ENCODE peak calls at places on chromosome X, in five cellular contexts. One of them, this sample, is unnamed.

GRCh38 chrX:136750364-136750763 is 30.4 kb downstream of the ARHGEF6 start:
- DNase-seq in HL-60: no peak
- DNase-seq in germinal center: no peak
- DNase-seq in cardiac fibroblast: no peak
- DNase-seq in EH: no peak
- DNase-seq in this sample: no peak

GRCh38 chrX:56789518-56790070 is 60.6 kb downstream of the NBDY start:
- DNase-seq in germinal center: no peak
- DNase-seq in EH: no peak
- DNase-seq in HL-60: no peak
- DNase-seq in cardiac fibroblast: no peak
- DNase-seq in this sample: no peak

GRCh38 chrX:14717949-14718348 is 154.9 kb downstream of the FANCB start:
- DNase-seq in EH: no peak
- DNase-seq in HL-60: no peak
- DNase-seq in cardiac fibroblast: no peak
- DNase-seq in germinal center: no peak
- DNase-seq in this sample: no peak

GRCh38 chrX:149721778-149722177 is 9.9 kb downstream of the MAGEA11 start:
- DNase-seq in germinal center: no peak
- DNase-seq in EH: no peak
- DNase-seq in HL-60: no peak
- DNase-seq in cardiac fibroblast: no peak
- DNase-seq in this sample: no peak

GRCh38 chrX:54482839-54483593 is 13.0 kb downstream of the FGD1 start:
- DNase-seq in cardiac fibroblast: peak
- DNase-seq in EH: peak
- DNase-seq in germinal center: no peak
- DNase-seq in HL-60: no peak
- DNase-seq in this sample: no peak

GRCh38 chrX:79259073-79259689 is 108.0 kb downstream of the ITM2A start:
- DNase-seq in EH: no peak
- DNase-seq in germinal center: peak
- DNase-seq in cardiac fibroblast: peak
- DNase-seq in HL-60: peak
- DNase-seq in this sample: peak

GRCh38 chrX:105191878-105192277 is 28.6 kb downstream of the TEX13A start:
- DNase-seq in germinal center: no peak
- DNase-seq in cardiac fibroblast: peak
- DNase-seq in EH: no peak
- DNase-seq in HL-60: no peak
- DNase-seq in this sample: peak

GRCh38 chrX:14916017-14916674 is 42.9 kb downstream of the MOSPD2 start:
- DNase-seq in HL-60: no peak
- DNase-seq in EH: peak
- DNase-seq in germinal center: no peak
- DNase-seq in cardiac fibroblast: peak
- DNase-seq in this sample: no peak

GRCh38 chrX:50448565-50448964 is 22.1 kb downstream of the DGKK start:
- DNase-seq in cardiac fibroblast: no peak
- DNase-seq in EH: peak
- DNase-seq in germinal center: peak
- DNase-seq in HL-60: peak
- DNase-seq in this sample: peak

GRCh38 chrX:3384330-3384729 is 37.9 kb upstream of the MXRA5 start:
- DNase-seq in HL-60: no peak
- DNase-seq in EH: peak
- DNase-seq in cardiac fibroblast: no peak
- DNase-seq in germinal center: no peak
- DNase-seq in this sample: no peak

GRCh38 chrX:102832661-102833060 is 104.4 kb upstream of the RAB40AL start:
- DNase-seq in germinal center: no peak
- DNase-seq in EH: peak
- DNase-seq in cardiac fibroblast: peak
- DNase-seq in HL-60: no peak
- DNase-seq in this sample: no peak

GRCh38 chrX:37759878-37760418 is 19.9 kb upstream of the CYBB start:
- DNase-seq in HL-60: no peak
- DNase-seq in EH: no peak
- DNase-seq in germinal center: no peak
- DNase-seq in cardiac fibroblast: no peak
- DNase-seq in this sample: no peak

GRCh38 chrX:41273638-41274037 is 60.3 kb upstream of the DDX3X start:
- DNase-seq in HL-60: no peak
- DNase-seq in germinal center: no peak
- DNase-seq in cardiac fibroblast: peak
- DNase-seq in EH: peak
- DNase-seq in this sample: peak

GRCh38 chrX:141467442-141467841 is 117.1 kb downstream of the SPANXA1 start:
- DNase-seq in cardiac fibroblast: no peak
- DNase-seq in germinal center: no peak
- DNase-seq in EH: no peak
- DNase-seq in HL-60: no peak
- DNase-seq in this sample: no peak

GRCh38 chrX:23904096-23904495 is 3.6 kb downstream of the APOO start:
- DNase-seq in germinal center: no peak
- DNase-seq in HL-60: no peak
- DNase-seq in EH: peak
- DNase-seq in cardiac fibroblast: peak
- DNase-seq in this sample: no peak

GRCh38 chrX:130055103-130055502 is 55.2 kb downstream of the ELF4 start:
- DNase-seq in cardiac fibroblast: peak
- DNase-seq in germinal center: no peak
- DNase-seq in EH: peak
- DNase-seq in HL-60: no peak
- DNase-seq in this sample: no peak

GRCh38 chrX:133859336-133859735 is 126.1 kb downstream of the GPC3 start:
- DNase-seq in HL-60: no peak
- DNase-seq in EH: no peak
- DNase-seq in cardiac fibroblast: no peak
- DNase-seq in germinal center: no peak
- DNase-seq in this sample: no peak

GRCh38 chrX:56812515-56813105 is 83.6 kb downstream of the NBDY start:
- DNase-seq in germinal center: peak
- DNase-seq in HL-60: no peak
- DNase-seq in EH: peak
- DNase-seq in cardiac fibroblast: peak
- DNase-seq in this sample: peak

GRCh38 chrX:10660171-10660570 is 39.8 kb upstream of the MID1 start:
- DNase-seq in cardiac fibroblast: no peak
- DNase-seq in HL-60: no peak
- DNase-seq in EH: no peak
- DNase-seq in germinal center: no peak
- DNase-seq in this sample: no peak

GRCh38 chrX:112630187-112630586 is 49.6 kb downstream of the LHFPL1 start:
- DNase-seq in cardiac fibroblast: no peak
- DNase-seq in EH: no peak
- DNase-seq in HL-60: no peak
- DNase-seq in germinal center: no peak
- DNase-seq in this sample: no peak

GRCh38 chrX:97332963-97333362 is 449.3 kb downstream of the RPA4 start:
- DNase-seq in cardiac fibroblast: peak
- DNase-seq in HL-60: no peak
- DNase-seq in germinal center: no peak
- DNase-seq in EH: peak
- DNase-seq in this sample: no peak

GRCh38 chrX:57607295-57608187 is 15.7 kb downstream of the ZXDB start:
- DNase-seq in EH: no peak
- DNase-seq in cardiac fibroblast: no peak
- DNase-seq in germinal center: no peak
- DNase-seq in HL-60: no peak
- DNase-seq in this sample: no peak

GRCh38 chrX:25872786-25873185 is 265.4 kb upstream of the MAGEB18 start:
- DNase-seq in HL-60: no peak
- DNase-seq in EH: no peak
- DNase-seq in germinal center: no peak
- DNase-seq in cardiac fibroblast: no peak
- DNase-seq in this sample: no peak

GRCh38 chrX:85544609-85545008 is 165.1 kb upstream of the POF1B start:
- DNase-seq in germinal center: no peak
- DNase-seq in cardiac fibroblast: peak
- DNase-seq in EH: no peak
- DNase-seq in HL-60: no peak
- DNase-seq in this sample: peak

GRCh38 chrX:3312109-3312508 is 34.3 kb downstream of the MXRA5 start:
- DNase-seq in EH: no peak
- DNase-seq in HL-60: no peak
- DNase-seq in cardiac fibroblast: no peak
- DNase-seq in germinal center: no peak
- DNase-seq in this sample: no peak

GRCh38 chrX:11188664-11189063 is 77.5 kb downstream of the HCCS start:
- DNase-seq in EH: peak
- DNase-seq in HL-60: no peak
- DNase-seq in germinal center: no peak
- DNase-seq in cardiac fibroblast: no peak
- DNase-seq in this sample: no peak

GRCh38 chrX:72030431-72030830 is 101.3 kb downstream of the RTL5 start:
- DNase-seq in HL-60: no peak
- DNase-seq in germinal center: no peak
- DNase-seq in cardiac fibroblast: no peak
- DNase-seq in EH: no peak
- DNase-seq in this sample: no peak

GRCh38 chrX:148601034-148601433 is 100.6 kb downstream of the AFF2 start:
- DNase-seq in HL-60: no peak
- DNase-seq in cardiac fibroblast: peak
- DNase-seq in germinal center: no peak
- DNase-seq in EH: no peak
- DNase-seq in this sample: no peak

GRCh38 chrX:19629541-19629940 is 114.2 kb upstream of the MAP3K15 start:
- DNase-seq in EH: no peak
- DNase-seq in germinal center: no peak
- DNase-seq in HL-60: no peak
- DNase-seq in cardiac fibroblast: no peak
- DNase-seq in this sample: no peak

GRCh38 chrX:39592776-39593175 is 505.0 kb downstream of the BCOR start:
- DNase-seq in cardiac fibroblast: peak
- DNase-seq in germinal center: no peak
- DNase-seq in EH: peak
- DNase-seq in HL-60: no peak
- DNase-seq in this sample: no peak

GRCh38 chrX:118971552-118971951 is 2.9 kb upstream of the LONRF3 start:
- DNase-seq in germinal center: no peak
- DNase-seq in HL-60: no peak
- DNase-seq in EH: no peak
- DNase-seq in cardiac fibroblast: no peak
- DNase-seq in this sample: no peak

GRCh38 chrX:136204571-136204970 is 46.6 kb downstream of the MAP7D3 start:
- DNase-seq in germinal center: no peak
- DNase-seq in HL-60: no peak
- DNase-seq in cardiac fibroblast: peak
- DNase-seq in EH: peak
- DNase-seq in this sample: peak

GRCh38 chrX:116272328-116272727 is 101.8 kb downstream of the AGTR2 start:
- DNase-seq in HL-60: no peak
- DNase-seq in EH: peak
- DNase-seq in germinal center: no peak
- DNase-seq in cardiac fibroblast: peak
- DNase-seq in this sample: no peak

GRCh38 chrX:115030635-115031034 is 13.2 kb upstream of the IL13RA2 start:
- DNase-seq in cardiac fibroblast: no peak
- DNase-seq in EH: no peak
- DNase-seq in germinal center: no peak
- DNase-seq in HL-60: no peak
- DNase-seq in this sample: no peak

GRCh38 chrX:154383359-154384283 is 4.5 kb downstream of the EMD start:
- DNase-seq in cardiac fibroblast: peak
- DNase-seq in EH: no peak
- DNase-seq in germinal center: no peak
- DNase-seq in HL-60: no peak
- DNase-seq in this sample: no peak

This sample was measured in KBM-7.